ENCODE peak calls at places on chromosomes 12 and 14, in six cellular contexts. M, U, W, O, I and Y are unnamed samples.

GRCh38 chr14:24705840-24706239 is 71.8 kb upstream of the GZMB start:
- DNase-seq in M (no peak), U (no peak), W (no peak), O (no peak), I (no peak), Y (no peak)

GRCh38 chr12:44574586-44574985 is 301.5 kb downstream of the NELL2 start:
- DNase-seq in M (no peak), U (no peak), W (no peak), O (no peak), I (no peak), Y (no peak)

GRCh38 chr14:50139192-50139591 is 22.8 kb upstream of the VCPKMT start:
- DNase-seq in M (no peak), U (no peak), W (no peak), O (no peak), I (no peak), Y (no peak)

GRCh38 chr14:99516156-99517045 is 35.2 kb downstream of the CCNK start:
- DNase-seq in M (no peak), U (no peak), W (no peak), O (no peak), I (no peak), Y (peak; percentile 38)

GRCh38 chr12:6084261-6084968 is 40.1 kb downstream of the VWF start:
- DNase-seq in M (no peak), U (no peak), W (no peak), O (no peak), I (no peak), Y (no peak)

GRCh38 chr12:80413462-80413861 is 30.6 kb upstream of the PTPRQ start:
- DNase-seq in M (no peak), U (no peak), W (no peak), O (no peak), I (no peak), Y (no peak)

GRCh38 chr14:55383039-55383438 is 28.6 kb downstream of the ATG14 start:
- DNase-seq in M (no peak), U (peak; percentile 71), W (no peak), O (no peak), I (no peak), Y (no peak)

GRCh38 chr12:15677207-15677606 is 112.0 kb downstream of the EPS8 start:
- DNase-seq in M (no peak), U (no peak), W (no peak), O (no peak), I (no peak), Y (no peak)

GRCh38 chr12:68479832-68480291 is 130.8 kb upstream of the RAP1B start:
- DNase-seq in M (no peak), U (no peak), W (no peak), O (no peak), I (no peak), Y (no peak)

GRCh38 chr14:70027785-70028428 is 148.7 kb downstream of the SMOC1 start:
- DNase-seq in M (peak; percentile 79), U (no peak), W (peak; percentile 90), O (peak; percentile 74), I (peak; percentile 65), Y (peak; percentile 29)

GRCh38 chr12:54404061-54405004 is 14.7 kb downstream of the ITGA5 start:
- DNase-seq in M (peak; percentile 70), U (no peak), W (peak; percentile 61), O (peak; percentile 59), I (peak; percentile 71), Y (peak; percentile 56)

GRCh38 chr12:42884116-42884515 is 294.6 kb upstream of the PRICKLE1 start:
- DNase-seq in M (no peak), U (no peak), W (no peak), O (no peak), I (no peak), Y (no peak)

GRCh38 chr14:69039287-69039628 is 60.2 kb upstream of the ACTN1 start:
- DNase-seq in M (no peak), U (no peak), W (no peak), O (no peak), I (no peak), Y (no peak)

GRCh38 chr12:50057000-50057841 is at the start of gene ASIC1:
- DNase-seq in M (peak; percentile 61), U (no peak), W (peak; percentile 67), O (peak; percentile 72), I (peak; percentile 40), Y (peak; percentile 67)

GRCh38 chr14:91058017-91058675 is 2.3 kb downstream of the RPS6KA5 start:
- DNase-seq in M (no peak), U (no peak), W (no peak), O (no peak), I (no peak), Y (no peak)

GRCh38 chr14:53470351-53471043 is 317.4 kb upstream of the DDHD1 start:
- DNase-seq in M (no peak), U (no peak), W (no peak), O (no peak), I (no peak), Y (no peak)